ENCODE peak calls at places on chromosomes 11 and 22, in nine cellular contexts. One of them, this sample, is unnamed.

GRCh38 chr11:93166194-93166593 is 31.6 kb downstream of the SLC36A4 start:
- DNase-seq in A549: no peak
- DNase-seq in body of pancreas: no peak
- DNase-seq in transverse colon: no peak
- DNase-seq in psoas muscle: no peak
- DNase-seq in BE2C: no peak
- DNase-seq in SK-N-SH: no peak
- DNase-seq in uterus: no peak
- DNase-seq in dorsolateral prefrontal cortex: no peak
- DNase-seq in this sample: no peak

GRCh38 chr22:24460418-24461089 is 33.2 kb downstream of the ADORA2A start:
- DNase-seq in A549: no peak
- DNase-seq in SK-N-SH: no peak
- DNase-seq in BE2C: no peak
- DNase-seq in uterus: no peak
- DNase-seq in dorsolateral prefrontal cortex: no peak
- DNase-seq in transverse colon: no peak
- DNase-seq in psoas muscle: no peak
- DNase-seq in body of pancreas: no peak
- DNase-seq in this sample: no peak

GRCh38 chr11:63583288-63583687 is 20.1 kb upstream of the PLAAT2 start:
- DNase-seq in psoas muscle: no peak
- DNase-seq in body of pancreas: no peak
- DNase-seq in uterus: no peak
- DNase-seq in dorsolateral prefrontal cortex: no peak
- DNase-seq in SK-N-SH: no peak
- DNase-seq in A549: no peak
- DNase-seq in transverse colon: no peak
- DNase-seq in BE2C: no peak
- DNase-seq in this sample: no peak

GRCh38 chr22:50439314-50440250 is 35.3 kb downstream of the SBF1 start:
- DNase-seq in body of pancreas: no peak
- DNase-seq in uterus: no peak
- DNase-seq in A549: no peak
- DNase-seq in BE2C: peak
- DNase-seq in SK-N-SH: peak
- DNase-seq in psoas muscle: peak
- DNase-seq in transverse colon: no peak
- DNase-seq in dorsolateral prefrontal cortex: no peak
- DNase-seq in this sample: no peak

GRCh38 chr11:115869780-115870431 is 365.7 kb upstream of the CADM1 start:
- DNase-seq in psoas muscle: no peak
- DNase-seq in transverse colon: peak
- DNase-seq in BE2C: peak
- DNase-seq in SK-N-SH: peak
- DNase-seq in uterus: no peak
- DNase-seq in A549: peak
- DNase-seq in dorsolateral prefrontal cortex: no peak
- DNase-seq in body of pancreas: no peak
- DNase-seq in this sample: no peak

GRCh38 chr11:126477526-126478275 is 122.2 kb downstream of the ST3GAL4 start:
- DNase-seq in A549: no peak
- DNase-seq in transverse colon: no peak
- DNase-seq in BE2C: no peak
- DNase-seq in psoas muscle: peak
- DNase-seq in SK-N-SH: no peak
- DNase-seq in uterus: no peak
- DNase-seq in body of pancreas: no peak
- DNase-seq in dorsolateral prefrontal cortex: no peak
- DNase-seq in this sample: no peak

GRCh38 chr11:125070699-125071254 is 7.7 kb downstream of the SLC37A2 start:
- DNase-seq in psoas muscle: peak
- DNase-seq in A549: no peak
- DNase-seq in body of pancreas: peak
- DNase-seq in dorsolateral prefrontal cortex: no peak
- DNase-seq in transverse colon: peak
- DNase-seq in BE2C: no peak
- DNase-seq in uterus: peak
- DNase-seq in SK-N-SH: no peak
- DNase-seq in this sample: no peak

GRCh38 chr11:117220999-117221774 is 10.7 kb downstream of the PCSK7 start:
- DNase-seq in BE2C: no peak
- DNase-seq in transverse colon: peak
- DNase-seq in psoas muscle: peak
- DNase-seq in A549: no peak
- DNase-seq in body of pancreas: peak
- DNase-seq in uterus: peak
- DNase-seq in dorsolateral prefrontal cortex: no peak
- DNase-seq in SK-N-SH: no peak
- DNase-seq in this sample: no peak

GRCh38 chr22:21937041-21937820 is 15.4 kb downstream of the PPM1F start:
- DNase-seq in A549: no peak
- DNase-seq in BE2C: no peak
- DNase-seq in psoas muscle: peak
- DNase-seq in transverse colon: peak
- DNase-seq in uterus: no peak
- DNase-seq in body of pancreas: peak
- DNase-seq in SK-N-SH: no peak
- DNase-seq in dorsolateral prefrontal cortex: no peak
- DNase-seq in this sample: no peak

GRCh38 chr22:49198705-49199084 is 629.0 kb downstream of the BRD1 start:
- DNase-seq in body of pancreas: no peak
- DNase-seq in uterus: peak
- DNase-seq in A549: no peak
- DNase-seq in transverse colon: no peak
- DNase-seq in SK-N-SH: no peak
- DNase-seq in dorsolateral prefrontal cortex: peak
- DNase-seq in psoas muscle: no peak
- DNase-seq in BE2C: no peak
- DNase-seq in this sample: no peak

GRCh38 chr22:49391436-49391835 is 436.2 kb downstream of the BRD1 start:
- DNase-seq in SK-N-SH: no peak
- DNase-seq in transverse colon: no peak
- DNase-seq in BE2C: no peak
- DNase-seq in body of pancreas: no peak
- DNase-seq in dorsolateral prefrontal cortex: no peak
- DNase-seq in psoas muscle: no peak
- DNase-seq in uterus: no peak
- DNase-seq in A549: no peak
- DNase-seq in this sample: no peak

GRCh38 chr22:44928064-44928463 is 81.7 kb downstream of the PHF21B start:
- DNase-seq in body of pancreas: no peak
- DNase-seq in SK-N-SH: peak
- DNase-seq in A549: no peak
- DNase-seq in psoas muscle: no peak
- DNase-seq in transverse colon: no peak
- DNase-seq in BE2C: no peak
- DNase-seq in dorsolateral prefrontal cortex: peak
- DNase-seq in uterus: no peak
- DNase-seq in this sample: no peak

GRCh38 chr11:76724162-76724768 is 53.7 kb upstream of the LRRC32 start:
- DNase-seq in uterus: no peak
- DNase-seq in dorsolateral prefrontal cortex: no peak
- DNase-seq in psoas muscle: no peak
- DNase-seq in body of pancreas: no peak
- DNase-seq in BE2C: no peak
- DNase-seq in A549: no peak
- DNase-seq in transverse colon: no peak
- DNase-seq in SK-N-SH: no peak
- DNase-seq in this sample: no peak

GRCh38 chr22:44270556-44270880 is 42.2 kb downstream of the SHISAL1 start:
- DNase-seq in psoas muscle: peak
- DNase-seq in A549: no peak
- DNase-seq in uterus: no peak
- DNase-seq in body of pancreas: no peak
- DNase-seq in dorsolateral prefrontal cortex: peak
- DNase-seq in SK-N-SH: no peak
- DNase-seq in BE2C: no peak
- DNase-seq in transverse colon: no peak
- DNase-seq in this sample: no peak

GRCh38 chr22:26463688-26464087 is 19.9 kb downstream of the HPS4 start:
- DNase-seq in BE2C: no peak
- DNase-seq in transverse colon: no peak
- DNase-seq in psoas muscle: no peak
- DNase-seq in dorsolateral prefrontal cortex: no peak
- DNase-seq in body of pancreas: no peak
- DNase-seq in SK-N-SH: no peak
- DNase-seq in uterus: no peak
- DNase-seq in A549: no peak
- DNase-seq in this sample: no peak

GRCh38 chr11:77091146-77091940 is 11.3 kb upstream of the OMP start:
- DNase-seq in psoas muscle: peak
- DNase-seq in SK-N-SH: peak
- DNase-seq in body of pancreas: peak
- DNase-seq in uterus: peak
- DNase-seq in dorsolateral prefrontal cortex: peak
- DNase-seq in A549: peak
- DNase-seq in BE2C: peak
- DNase-seq in transverse colon: peak
- DNase-seq in this sample: no peak

GRCh38 chr22:43643362-43643761 is 168.7 kb downstream of the EFCAB6 start:
- DNase-seq in dorsolateral prefrontal cortex: peak
- DNase-seq in transverse colon: no peak
- DNase-seq in SK-N-SH: no peak
- DNase-seq in uterus: no peak
- DNase-seq in A549: no peak
- DNase-seq in BE2C: no peak
- DNase-seq in psoas muscle: no peak
- DNase-seq in body of pancreas: no peak
- DNase-seq in this sample: no peak

GRCh38 chr11:1486054-1486825 is at the start of gene MOB2:
- DNase-seq in dorsolateral prefrontal cortex: no peak
- DNase-seq in transverse colon: peak
- DNase-seq in psoas muscle: peak
- DNase-seq in BE2C: no peak
- DNase-seq in body of pancreas: peak
- DNase-seq in uterus: no peak
- DNase-seq in SK-N-SH: no peak
- DNase-seq in A549: no peak
- DNase-seq in this sample: no peak

GRCh38 chr11:2846056-2846455 is 39.5 kb downstream of the CDKN1C start:
- DNase-seq in uterus: no peak
- DNase-seq in dorsolateral prefrontal cortex: no peak
- DNase-seq in A549: no peak
- DNase-seq in BE2C: peak
- DNase-seq in body of pancreas: no peak
- DNase-seq in SK-N-SH: no peak
- DNase-seq in transverse colon: no peak
- DNase-seq in psoas muscle: no peak
- DNase-seq in this sample: no peak

GRCh38 chr22:39661842-39662676 is 91.5 kb downstream of the CACNA1I start:
- DNase-seq in transverse colon: peak
- DNase-seq in dorsolateral prefrontal cortex: no peak
- DNase-seq in body of pancreas: peak
- DNase-seq in SK-N-SH: no peak
- DNase-seq in psoas muscle: no peak
- DNase-seq in BE2C: no peak
- DNase-seq in A549: no peak
- DNase-seq in uterus: peak
- DNase-seq in this sample: no peak

GRCh38 chr11:61581030-61581928 is at the start of gene SYT7:
- DNase-seq in SK-N-SH: peak
- DNase-seq in uterus: peak
- DNase-seq in A549: peak
- DNase-seq in BE2C: peak
- DNase-seq in psoas muscle: peak
- DNase-seq in dorsolateral prefrontal cortex: peak
- DNase-seq in body of pancreas: peak
- DNase-seq in transverse colon: peak
- DNase-seq in this sample: peak
- TF ChIP-seq CTCF in SK-N-SH: peak
- TF ChIP-seq CTCF in uterus: peak
- TF ChIP-seq CTCF in A549: peak
- TF ChIP-seq CTCF in BE2C: no peak
- TF ChIP-seq CTCF in psoas muscle: peak
- TF ChIP-seq CTCF in dorsolateral prefrontal cortex: no peak
- TF ChIP-seq CTCF in body of pancreas: no peak
- TF ChIP-seq CTCF in transverse colon: no peak
- TF ChIP-seq CTCF in this sample: no peak

GRCh38 chr22:27626675-27627443 is 174.7 kb downstream of the MN1 start:
- DNase-seq in body of pancreas: no peak
- DNase-seq in A549: no peak
- DNase-seq in dorsolateral prefrontal cortex: no peak
- DNase-seq in psoas muscle: no peak
- DNase-seq in transverse colon: no peak
- DNase-seq in SK-N-SH: no peak
- DNase-seq in BE2C: no peak
- DNase-seq in uterus: no peak
- DNase-seq in this sample: no peak
- H3K4me3 ChIP-seq in body of pancreas: no peak
- H3K4me3 ChIP-seq in A549: no peak
- H3K4me3 ChIP-seq in dorsolateral prefrontal cortex: no peak
- H3K4me3 ChIP-seq in psoas muscle: no peak
- H3K4me3 ChIP-seq in transverse colon: no peak
- H3K4me3 ChIP-seq in SK-N-SH: no peak
- H3K4me3 ChIP-seq in BE2C: no peak
- H3K4me3 ChIP-seq in uterus: no peak
- H3K4me3 ChIP-seq in this sample: no peak

DNA sequence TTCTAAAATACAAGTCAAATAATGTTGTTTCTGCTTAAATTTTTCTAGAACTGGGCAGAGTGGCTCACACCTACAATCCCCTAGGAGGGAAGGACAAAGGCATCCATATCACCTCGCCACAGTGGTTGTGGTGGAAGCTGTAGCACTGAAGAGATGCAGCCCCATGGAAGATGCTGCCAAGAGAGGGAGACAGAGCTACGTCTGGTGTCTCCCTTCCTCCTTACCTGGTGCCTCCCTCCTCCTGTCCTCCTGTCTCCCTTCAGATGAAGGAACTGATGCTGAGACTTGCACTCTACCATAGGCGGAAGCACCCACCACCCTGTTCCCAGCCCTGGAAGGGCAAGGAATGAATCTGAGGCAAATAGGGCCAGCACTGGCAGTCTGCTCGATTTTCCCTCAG is 22.3 kb downstream of the MMP27 start:
- DNase-seq in psoas muscle: no peak
- DNase-seq in SK-N-SH: no peak
- DNase-seq in A549: peak
- DNase-seq in body of pancreas: no peak
- DNase-seq in transverse colon: no peak
- DNase-seq in BE2C: no peak
- DNase-seq in dorsolateral prefrontal cortex: no peak
- DNase-seq in uterus: no peak
- DNase-seq in this sample: no peak
- TF ChIP-seq CTCF in psoas muscle: no peak
- TF ChIP-seq CTCF in SK-N-SH: peak
- TF ChIP-seq CTCF in A549: no peak
- TF ChIP-seq CTCF in body of pancreas: no peak
- TF ChIP-seq CTCF in transverse colon: no peak
- TF ChIP-seq CTCF in BE2C: no peak
- TF ChIP-seq CTCF in dorsolateral prefrontal cortex: no peak
- TF ChIP-seq CTCF in uterus: no peak
- TF ChIP-seq CTCF in this sample: peak

DNA sequence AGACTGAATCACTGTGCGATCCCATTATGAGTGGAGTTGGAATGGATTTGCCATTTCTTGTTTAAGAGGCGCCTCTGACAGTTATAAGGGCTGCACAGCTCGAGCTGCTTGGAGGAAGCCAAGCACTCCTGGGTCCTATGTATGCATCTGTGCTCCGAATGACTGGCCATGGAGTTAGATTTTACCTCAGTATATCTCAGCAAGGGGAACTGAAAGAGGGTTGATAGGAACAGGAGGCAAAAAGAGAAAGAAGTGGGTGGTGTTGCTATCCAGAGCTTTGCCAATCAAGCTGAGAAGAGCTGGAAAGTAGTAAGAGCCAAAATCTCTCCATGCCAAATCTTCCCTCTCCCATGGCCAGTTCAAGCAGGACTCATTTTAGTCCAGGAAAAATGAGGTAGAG is 632.0 kb upstream of the KIRREL3 start:
- DNase-seq in BE2C: no peak
- DNase-seq in dorsolateral prefrontal cortex: no peak
- DNase-seq in psoas muscle: no peak
- DNase-seq in body of pancreas: no peak
- DNase-seq in uterus: no peak
- DNase-seq in A549: no peak
- DNase-seq in SK-N-SH: no peak
- DNase-seq in transverse colon: no peak
- DNase-seq in this sample: no peak
- H3K4me3 ChIP-seq in BE2C: no peak
- H3K4me3 ChIP-seq in dorsolateral prefrontal cortex: no peak
- H3K4me3 ChIP-seq in psoas muscle: no peak
- H3K4me3 ChIP-seq in body of pancreas: no peak
- H3K4me3 ChIP-seq in uterus: no peak
- H3K4me3 ChIP-seq in A549: no peak
- H3K4me3 ChIP-seq in SK-N-SH: no peak
- H3K4me3 ChIP-seq in transverse colon: no peak
- H3K4me3 ChIP-seq in this sample: no peak